ENCODE peak calls at places on chromosomes 2 and 18, in five cellular contexts. One of them, this sample, is unnamed.

GRCh38 chr18:61765097-61765496 is 127.7 kb downstream of the RNF152 start:
- DNase-seq in GM13976: no peak
- DNase-seq in stimulated activated CD8-positive, alpha-beta memory T cell treated with anti-CD3 and anti-CD28 coated beads, Interleukin-15, amount 100 ng/mL, for 1 hour: no peak
- DNase-seq in left ventricle myocardium superior: no peak
- DNase-seq in activated CD4-positive, alpha-beta T cell treated with anti-CD3 and anti-CD28 coated beads, Interleukin-2, amount 10 ng/mL, durations not matched to agents 7 days and 5 days: no peak
- DNase-seq in this sample: no peak

GRCh38 chr18:26579941-26580618 is 31.7 kb upstream of the KCTD1 start:
- DNase-seq in activated CD4-positive, alpha-beta T cell treated with anti-CD3 and anti-CD28 coated beads, Interleukin-2, amount 10 ng/mL, durations not matched to agents 7 days and 5 days: no peak
- DNase-seq in left ventricle myocardium superior: no peak
- DNase-seq in GM13976: no peak
- DNase-seq in stimulated activated CD8-positive, alpha-beta memory T cell treated with anti-CD3 and anti-CD28 coated beads, Interleukin-15, amount 100 ng/mL, for 1 hour: no peak
- DNase-seq in this sample: peak

GRCh38 chr18:9706081-9706935 is 1.8 kb upstream of the RAB31 start:
- DNase-seq in stimulated activated CD8-positive, alpha-beta memory T cell treated with anti-CD3 and anti-CD28 coated beads, Interleukin-15, amount 100 ng/mL, for 1 hour: no peak
- DNase-seq in GM13976: no peak
- DNase-seq in left ventricle myocardium superior: no peak
- DNase-seq in activated CD4-positive, alpha-beta T cell treated with anti-CD3 and anti-CD28 coated beads, Interleukin-2, amount 10 ng/mL, durations not matched to agents 7 days and 5 days: no peak
- DNase-seq in this sample: no peak

GRCh38 chr2:9178905-9179571 is 27.6 kb upstream of the ASAP2 start:
- DNase-seq in stimulated activated CD8-positive, alpha-beta memory T cell treated with anti-CD3 and anti-CD28 coated beads, Interleukin-15, amount 100 ng/mL, for 1 hour: no peak
- DNase-seq in left ventricle myocardium superior: peak
- DNase-seq in GM13976: no peak
- DNase-seq in activated CD4-positive, alpha-beta T cell treated with anti-CD3 and anti-CD28 coated beads, Interleukin-2, amount 10 ng/mL, durations not matched to agents 7 days and 5 days: no peak
- DNase-seq in this sample: peak

GRCh38 chr2:121172456-121172855 is 112.5 kb downstream of the TFCP2L1 start:
- DNase-seq in stimulated activated CD8-positive, alpha-beta memory T cell treated with anti-CD3 and anti-CD28 coated beads, Interleukin-15, amount 100 ng/mL, for 1 hour: no peak
- DNase-seq in activated CD4-positive, alpha-beta T cell treated with anti-CD3 and anti-CD28 coated beads, Interleukin-2, amount 10 ng/mL, durations not matched to agents 7 days and 5 days: no peak
- DNase-seq in GM13976: no peak
- DNase-seq in left ventricle myocardium superior: no peak
- DNase-seq in this sample: no peak

GRCh38 chr2:142536964-142537363 is 340.5 kb upstream of the KYNU start:
- DNase-seq in stimulated activated CD8-positive, alpha-beta memory T cell treated with anti-CD3 and anti-CD28 coated beads, Interleukin-15, amount 100 ng/mL, for 1 hour: no peak
- DNase-seq in GM13976: no peak
- DNase-seq in left ventricle myocardium superior: no peak
- DNase-seq in activated CD4-positive, alpha-beta T cell treated with anti-CD3 and anti-CD28 coated beads, Interleukin-2, amount 10 ng/mL, durations not matched to agents 7 days and 5 days: no peak
- DNase-seq in this sample: no peak

GRCh38 chr18:45110577-45111506 is 430.2 kb downstream of the SETBP1 start:
- DNase-seq in GM13976: no peak
- DNase-seq in stimulated activated CD8-positive, alpha-beta memory T cell treated with anti-CD3 and anti-CD28 coated beads, Interleukin-15, amount 100 ng/mL, for 1 hour: no peak
- DNase-seq in left ventricle myocardium superior: peak
- DNase-seq in activated CD4-positive, alpha-beta T cell treated with anti-CD3 and anti-CD28 coated beads, Interleukin-2, amount 10 ng/mL, durations not matched to agents 7 days and 5 days: no peak
- DNase-seq in this sample: peak

GRCh38 chr18:28045880-28046279 is 131.1 kb downstream of the CDH2 start:
- DNase-seq in activated CD4-positive, alpha-beta T cell treated with anti-CD3 and anti-CD28 coated beads, Interleukin-2, amount 10 ng/mL, durations not matched to agents 7 days and 5 days: no peak
- DNase-seq in stimulated activated CD8-positive, alpha-beta memory T cell treated with anti-CD3 and anti-CD28 coated beads, Interleukin-15, amount 100 ng/mL, for 1 hour: no peak
- DNase-seq in GM13976: no peak
- DNase-seq in left ventricle myocardium superior: no peak
- DNase-seq in this sample: no peak

This sample was measured in MG63.